ENCODE peak calls at places on chromosomes 16 and 17, in six cellular contexts. G is HepG2, U is K562, R is GM12891, W is H1, Y is GM12878. E is an unnamed sample.

GRCh38 chr16:17691621-17692231 is 221.0 kb upstream of the XYLT1 start:
- DNase-seq in G (no peak), U (no peak), R (no peak), W (no peak), Y (no peak), E (no peak)

GRCh38 chr16:1991588-1992474 is 2.1 kb downstream of the SYNGR3 start:
- DNase-seq in G (no peak), U (peak; percentile 99), R (peak; percentile 99), W (peak; percentile 98), Y (peak; percentile 37), E (peak; percentile 98)

GRCh38 chr16:3606441-3606840 is 5.0 kb downstream of the SLX4 start:
- DNase-seq in G (no peak), U (no peak), R (no peak), W (no peak), Y (no peak), E (no peak)

GRCh38 chr16:88907768-88908167 is 41.3 kb upstream of the PABPN1L start:
- DNase-seq in G (no peak), U (no peak), R (no peak), W (no peak), Y (no peak), E (no peak)

GRCh38 chr17:18957831-18958230 is 5.9 kb downstream of the SLC5A10 start:
- DNase-seq in G (no peak), U (no peak), R (no peak), W (no peak), Y (no peak), E (no peak)

GRCh38 chr17:40190197-40191021 is 13.1 kb downstream of the RAPGEFL1 start:
- DNase-seq in G (peak; percentile 59), U (no peak), R (no peak), W (peak; percentile 78), Y (no peak), E (no peak)

GRCh38 chr16:15760129-15760528 is 96.7 kb downstream of the MYH11 start:
- DNase-seq in G (no peak), U (no peak), R (no peak), W (no peak), Y (no peak), E (no peak)

GRCh38 chr16:79981814-79982213 is 381.3 kb upstream of the MAF start:
- DNase-seq in G (no peak), U (no peak), R (no peak), W (no peak), Y (no peak), E (no peak)

GRCh38 chr16:83840060-83840617 is 32.4 kb downstream of the HSBP1 start:
- DNase-seq in G (no peak), U (no peak), R (no peak), W (no peak), Y (no peak), E (no peak)

GRCh38 chr16:66746048-66746447 is 5.4 kb downstream of the DYNC1LI2 start:
- DNase-seq in G (no peak), U (no peak), R (no peak), W (no peak), Y (no peak), E (no peak)

GRCh38 chr16:23863511-23864422 is 28.0 kb downstream of the PRKCB start:
- DNase-seq in G (peak; percentile 14), U (no peak), R (no peak), W (no peak), Y (no peak), E (no peak)

GRCh38 chr17:1640329-1641064 is 5.0 kb downstream of the SCARF1 start:
- DNase-seq in G (no peak), U (no peak), R (no peak), W (no peak), Y (no peak), E (no peak)

DNA sequence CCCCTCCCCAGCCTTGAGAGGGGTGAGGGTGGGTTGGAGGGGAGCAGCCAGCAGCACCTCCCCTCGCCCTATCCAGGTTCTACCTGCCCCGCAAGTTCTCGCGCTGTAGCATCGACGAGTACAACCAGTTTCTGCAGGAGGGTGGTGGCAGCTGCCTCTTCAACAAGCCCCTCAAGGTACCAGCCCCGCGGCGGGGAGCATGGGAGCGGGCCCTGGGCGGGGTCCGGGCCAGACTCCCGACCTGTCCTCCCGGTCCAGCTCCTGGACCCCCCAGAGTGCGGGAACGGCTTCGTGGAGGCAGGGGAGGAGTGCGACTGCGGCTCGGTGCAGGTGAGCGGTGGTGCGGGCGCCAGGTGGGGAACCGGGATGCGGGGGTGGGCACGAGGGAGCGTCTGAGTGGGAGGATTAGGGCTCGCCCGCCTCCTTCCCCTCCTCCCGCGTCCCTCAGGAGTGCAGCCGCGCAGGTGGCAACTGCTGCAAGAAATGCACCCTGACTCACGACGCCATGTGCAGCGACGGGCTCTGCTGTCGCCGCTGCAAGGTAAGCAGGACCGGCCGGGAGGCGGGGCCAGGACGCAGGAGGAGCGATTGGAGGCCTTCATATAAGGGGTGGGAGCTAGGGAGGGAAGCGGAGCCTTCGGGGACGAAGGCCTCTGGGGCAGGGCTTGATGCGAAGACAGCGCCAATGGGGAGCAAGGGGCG is 16.5 kb downstream of the ADAM11 start:
- DNase-seq in G (peak; percentile 98), U (no peak), R (peak; percentile 99), W (peak; percentile 99), Y (peak; percentile 91), E (peak; percentile 99)
- TF ChIP-seq POLR2A in G (peak; percentile 78), U (peak; percentile 62), R (no peak), W (no peak), Y (peak; percentile 69), E (peak; percentile 51)

GRCh38 chr16:8915722-8916321 is 33.7 kb downstream of the LITAFD start:
- DNase-seq in G (no peak), U (no peak), R (no peak), W (no peak), Y (no peak), E (no peak)
- TF ChIP-seq POLR2AphosphoS5 in G (no peak), U (no peak), R (no peak), W (no peak), Y (no peak), E (no peak)

DNA sequence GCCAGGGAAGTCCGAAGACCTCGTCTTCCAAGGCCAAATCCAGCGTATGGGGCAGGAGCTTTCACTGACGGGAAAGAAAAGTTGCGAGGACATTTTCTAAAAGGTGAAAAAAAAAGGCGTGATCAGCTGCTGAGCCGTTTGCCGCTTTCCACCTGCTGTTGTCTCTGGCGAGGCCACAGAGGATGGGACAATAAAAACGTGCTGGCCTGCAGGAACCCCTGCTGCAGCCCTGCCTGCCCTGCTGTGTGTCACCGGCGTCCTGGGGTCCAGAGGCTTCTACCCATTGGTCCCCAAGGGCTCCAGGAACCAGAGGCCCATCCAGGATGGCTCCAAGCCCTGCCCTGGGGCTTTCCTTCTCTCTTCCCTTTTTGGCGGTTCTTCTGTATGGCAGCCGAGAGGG is 28.1 kb upstream of the GSE1 start:
- DNase-seq in G (no peak), U (no peak), R (no peak), W (no peak), Y (no peak), E (no peak)
- TF ChIP-seq TAF1 in G (no peak), U (no peak), R (no peak), W (no peak), Y (no peak), E (no peak)

GRCh38 chr17:57953703-57954420 is 1.4 kb downstream of the CUEDC1 start:
- DNase-seq in G (no peak), U (no peak), R (no peak), W (no peak), Y (no peak), E (no peak)
- TF ChIP-seq POLR2A in G (no peak), U (no peak), R (no peak), W (no peak), Y (no peak), E (no peak)

GRCh38 chr16:69035375-69035774 is 70.1 kb upstream of the HAS3 start:
- DNase-seq in G (no peak), U (no peak), R (no peak), W (no peak), Y (no peak), E (no peak)

GRCh38 chr16:69037373-69038160 is 67.9 kb upstream of the HAS3 start:
- DNase-seq in G (no peak), U (no peak), R (no peak), W (no peak), Y (no peak), E (no peak)

GRCh38 chr16:69039333-69039941 is 66.0 kb upstream of the HAS3 start:
- DNase-seq in G (peak; percentile 72), U (no peak), R (no peak), W (no peak), Y (no peak), E (no peak)

GRCh38 chr16:69036399-69037091 is 68.9 kb upstream of the HAS3 start:
- DNase-seq in G (no peak), U (no peak), R (no peak), W (no peak), Y (no peak), E (no peak)

DNA sequence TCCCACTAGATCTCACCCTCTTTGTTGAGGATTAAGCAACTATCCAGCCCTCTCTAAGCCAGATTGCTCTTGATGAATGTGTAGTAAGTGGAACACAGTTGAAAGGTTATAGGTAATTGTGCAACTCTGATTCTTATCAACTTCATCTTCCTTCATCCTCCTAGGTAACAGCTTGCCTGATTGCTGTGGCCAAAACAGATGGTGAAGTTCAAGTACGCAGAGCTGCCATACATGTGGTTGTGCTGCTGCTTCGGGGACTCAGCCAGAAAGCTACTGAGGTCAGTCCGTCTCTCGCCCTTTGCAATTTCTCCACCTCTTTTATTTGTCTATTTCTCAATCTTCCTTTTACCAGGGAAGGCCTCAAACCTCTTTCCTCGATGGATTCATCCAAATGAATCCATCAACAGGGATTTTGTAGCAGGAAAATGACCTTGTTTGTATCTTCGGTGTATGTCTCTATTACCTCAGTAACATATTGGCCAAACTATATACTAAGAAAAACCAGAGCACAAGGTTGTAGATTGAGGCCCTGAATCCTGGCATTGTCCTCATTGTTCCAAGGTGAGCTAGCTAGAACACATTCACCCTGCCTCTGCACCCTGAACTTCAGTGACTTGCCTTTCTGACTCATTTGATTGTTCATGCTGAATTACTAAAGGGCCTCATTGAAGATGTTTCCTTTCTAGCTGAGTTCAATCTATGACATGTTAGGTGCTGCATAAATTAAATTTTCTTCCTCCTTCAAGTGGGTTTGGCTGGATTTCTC is 65.1 kb upstream of the HAS3 start:
- DNase-seq in G (peak; percentile 89), U (no peak), R (no peak), W (no peak), Y (no peak), E (no peak)
- TF ChIP-seq POLR2AphosphoS5 in G (no peak), U (no peak), R (no peak), W (no peak), Y (no peak), E (no peak)

DNA sequence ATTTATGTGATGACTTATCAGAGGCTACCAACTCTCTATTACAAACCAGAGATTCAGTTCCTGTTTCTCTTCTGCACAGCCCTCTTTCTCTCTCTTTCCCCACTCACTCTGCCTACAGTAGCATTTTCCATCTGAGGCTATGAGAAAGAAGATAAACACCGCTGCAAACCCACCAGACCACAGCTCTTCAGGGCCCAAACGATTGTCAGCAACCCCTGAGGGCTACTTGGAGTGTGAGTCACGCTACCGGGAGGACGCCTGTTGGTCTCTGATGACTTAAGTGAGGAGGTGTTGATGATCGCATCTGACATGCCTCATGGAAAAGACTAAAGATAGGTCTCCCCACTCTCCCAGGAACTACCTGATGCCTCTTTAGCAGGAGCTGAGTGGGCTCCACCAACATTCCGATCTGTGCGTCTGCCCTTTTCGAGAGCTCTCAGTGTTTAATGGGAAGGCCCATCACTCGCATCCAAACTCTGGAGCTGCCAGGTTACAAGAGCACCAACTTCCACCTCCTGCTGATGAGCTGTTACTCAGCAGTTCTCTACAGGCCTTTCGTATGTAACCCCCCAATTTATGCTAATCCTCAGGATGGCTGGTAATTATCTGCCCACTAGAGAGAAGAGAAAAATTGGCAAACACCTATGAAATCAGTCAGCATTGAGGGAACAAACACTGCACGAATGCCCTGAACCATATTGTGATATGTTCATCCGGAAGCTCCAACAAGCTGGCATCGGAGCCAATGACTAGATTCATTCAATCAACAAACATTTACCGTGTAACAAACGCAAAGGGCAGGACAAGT is 9.2 kb downstream of the GRIN2A start:
- DNase-seq in G (no peak), U (peak; percentile 30), R (no peak), W (no peak), Y (peak; percentile 4), E (no peak)
- TF ChIP-seq TAF1 in G (no peak), U (no peak), R (no peak), W (no peak), Y (no peak), E (no peak)